ENCODE peak calls at places on chromosomes 1 and 21, in ten cellular contexts. M is tibial nerve, I is left ventricle myocardium inferior, W is endodermal cell, S is spleen, R is epithelial cell of esophagus, P is astrocyte of the spinal cord, Y is lower leg skin, N is psoas muscle, Q is HCT116. T is an unnamed sample.

GRCh38 chr1:184296466-184297243 is 90.2 kb upstream of the C1orf21 start:
- DNase-seq in M (peak), Q (no peak), W (no peak), P (peak), I (peak), S (peak), Y (peak), N (peak), R (no peak), T (no peak)

GRCh38 chr1:93608188-93609109 is 73.2 kb downstream of the BCAR3 start:
- DNase-seq in W (peak), P (no peak), I (peak), S (no peak), R (no peak), Y (no peak), M (no peak), Q (no peak), N (no peak), T (no peak)

GRCh38 chr1:224435318-224435763 is 744 bp upstream of the WDR26 start:
- DNase-seq in Q (no peak), S (no peak), N (no peak), P (peak), R (peak), W (no peak), I (no peak), M (peak), Y (no peak), T (no peak)

GRCh38 chr1:172789840-172790239 is 130.9 kb downstream of the FASLG start:
- DNase-seq in M (no peak), Q (no peak), R (no peak), P (no peak), W (no peak), I (no peak), N (no peak), S (no peak), Y (no peak), T (no peak)

GRCh38 chr1:1153874-1154273 is 19.8 kb upstream of the TTLL10 start:
- DNase-seq in R (no peak), N (no peak), Q (no peak), P (no peak), W (no peak), I (no peak), M (no peak), S (no peak), Y (no peak), T (no peak)

GRCh38 chr21:45590246-45590725 is 48.0 kb upstream of the SLC19A1 start:
- DNase-seq in Y (no peak), N (peak), M (peak), I (peak), P (peak), R (peak), Q (no peak), W (peak), S (peak), T (no peak)

GRCh38 chr1:71743862-71744261 is 538.5 kb downstream of the NEGR1 start:
- DNase-seq in N (no peak), P (no peak), Y (no peak), W (no peak), Q (no peak), S (no peak), R (no peak), M (no peak), I (no peak), T (no peak)

GRCh38 chr21:43703068-43703880 is 15.7 kb upstream of the PDXK start:
- DNase-seq in M (no peak), W (peak), Y (no peak), Q (no peak), R (peak), P (peak), S (peak), N (peak), I (peak), T (no peak)

GRCh38 chr1:104636581-104636980 is 886.9 kb downstream of the AMY1C start:
- DNase-seq in I (no peak), P (no peak), W (no peak), Q (no peak), M (no peak), Y (no peak), N (no peak), R (peak), S (no peak), T (no peak)

GRCh38 chr1:25516686-25517085 is 26.7 kb upstream of the LDLRAP1 start:
- DNase-seq in M (no peak), W (no peak), S (no peak), R (no peak), P (no peak), N (no peak), Q (no peak), Y (no peak), I (no peak), T (no peak)

DNA sequence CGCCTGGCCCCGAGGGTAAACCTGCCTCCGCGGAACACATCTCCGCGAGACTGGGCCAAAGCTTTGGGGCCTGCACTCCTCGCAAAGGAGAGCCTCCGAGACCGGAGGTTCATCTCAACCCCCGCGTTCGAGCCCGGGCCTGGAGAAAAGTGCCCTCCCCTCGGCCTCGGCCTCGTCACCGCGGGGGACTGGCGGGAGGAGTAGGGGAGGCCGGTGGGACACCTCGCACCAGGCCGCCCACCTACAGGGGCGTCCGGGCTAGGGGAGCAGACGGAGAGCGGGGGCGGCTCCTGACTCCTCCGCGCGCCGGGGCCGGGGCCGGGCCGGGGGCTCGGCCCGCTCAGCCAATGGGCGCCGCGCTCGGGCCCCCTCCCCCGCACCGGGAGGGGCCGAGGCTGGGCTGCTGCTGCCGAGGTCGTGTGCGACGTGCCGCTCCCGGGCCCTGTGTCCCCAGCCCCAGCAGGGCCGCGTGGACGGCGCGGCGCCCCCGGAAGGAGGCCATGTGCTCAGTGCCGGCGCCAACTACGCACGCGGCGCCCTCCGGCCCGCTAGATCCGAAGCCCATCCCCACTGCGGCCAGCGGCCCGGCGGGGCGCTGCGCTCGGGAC is 684 bp downstream of the SLC2A1 start:
- DNase-seq in S (peak), R (no peak), N (peak), M (no peak), Q (no peak), I (peak), P (no peak), W (peak), Y (no peak), T (peak)
- TF ChIP-seq CTCF in S (no peak), R (no peak), N (no peak), M (no peak), Q (no peak), I (no peak), P (no peak), W (peak), Y (no peak), T (no peak)

GRCh38 chr1:151175910-151176309 is at the start of gene TMOD4:
- DNase-seq in R (peak), I (no peak), Y (no peak), Q (no peak), W (no peak), S (peak), N (no peak), M (no peak), P (peak), T (no peak)
- TF ChIP-seq CTCF in R (peak), I (peak), Y (no peak), Q (no peak), W (peak), S (peak), N (peak), M (peak), P (peak), T (peak)

DNA sequence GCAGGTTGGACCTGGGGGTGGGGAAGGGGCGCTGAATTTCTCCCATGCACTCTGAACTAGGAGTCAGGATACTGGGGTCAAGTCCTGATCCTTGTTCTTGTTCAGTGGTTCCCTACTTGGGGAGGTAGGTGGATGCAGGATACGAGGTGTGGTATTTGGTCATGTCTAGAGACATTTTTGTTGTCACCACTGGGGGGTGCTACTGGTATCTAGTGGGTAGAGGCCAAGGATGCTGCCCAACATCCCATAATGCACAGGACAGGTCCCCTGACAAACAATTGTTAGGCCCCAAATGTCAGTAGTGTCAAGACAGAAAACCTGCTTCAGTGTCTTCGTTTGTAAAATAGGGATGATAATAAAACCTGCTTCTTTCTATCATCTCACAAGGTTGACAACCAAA is 259.0 kb upstream of the FOXD3 start:
- DNase-seq in Y (no peak), I (no peak), R (no peak), W (peak), Q (no peak), P (no peak), M (no peak), S (no peak), N (no peak), T (no peak)
- TF ChIP-seq CTCF in Y (no peak), I (no peak), R (no peak), W (peak), Q (peak), P (no peak), M (no peak), S (no peak), N (no peak), T (no peak)

GRCh38 chr1:8359617-8360481 is 41.9 kb downstream of the SLC45A1 start:
- DNase-seq in S (no peak), Y (no peak), M (no peak), N (no peak), Q (no peak), P (no peak), I (no peak), R (no peak), W (no peak), T (no peak)

GRCh38 chr1:8357329-8358101 is 39.6 kb downstream of the SLC45A1 start:
- DNase-seq in R (no peak), M (no peak), W (no peak), P (no peak), Y (no peak), I (no peak), S (no peak), N (no peak), Q (no peak), T (no peak)

GRCh38 chr1:8358241-8358896 is 40.5 kb downstream of the SLC45A1 start:
- DNase-seq in P (no peak), S (no peak), R (no peak), I (no peak), M (no peak), Q (no peak), W (no peak), N (no peak), Y (no peak), T (no peak)

GRCh38 chr1:8360493-8361197 is 42.7 kb downstream of the SLC45A1 start:
- DNase-seq in I (no peak), R (no peak), Y (no peak), S (no peak), N (no peak), M (no peak), W (no peak), Q (no peak), P (no peak), T (no peak)

DNA sequence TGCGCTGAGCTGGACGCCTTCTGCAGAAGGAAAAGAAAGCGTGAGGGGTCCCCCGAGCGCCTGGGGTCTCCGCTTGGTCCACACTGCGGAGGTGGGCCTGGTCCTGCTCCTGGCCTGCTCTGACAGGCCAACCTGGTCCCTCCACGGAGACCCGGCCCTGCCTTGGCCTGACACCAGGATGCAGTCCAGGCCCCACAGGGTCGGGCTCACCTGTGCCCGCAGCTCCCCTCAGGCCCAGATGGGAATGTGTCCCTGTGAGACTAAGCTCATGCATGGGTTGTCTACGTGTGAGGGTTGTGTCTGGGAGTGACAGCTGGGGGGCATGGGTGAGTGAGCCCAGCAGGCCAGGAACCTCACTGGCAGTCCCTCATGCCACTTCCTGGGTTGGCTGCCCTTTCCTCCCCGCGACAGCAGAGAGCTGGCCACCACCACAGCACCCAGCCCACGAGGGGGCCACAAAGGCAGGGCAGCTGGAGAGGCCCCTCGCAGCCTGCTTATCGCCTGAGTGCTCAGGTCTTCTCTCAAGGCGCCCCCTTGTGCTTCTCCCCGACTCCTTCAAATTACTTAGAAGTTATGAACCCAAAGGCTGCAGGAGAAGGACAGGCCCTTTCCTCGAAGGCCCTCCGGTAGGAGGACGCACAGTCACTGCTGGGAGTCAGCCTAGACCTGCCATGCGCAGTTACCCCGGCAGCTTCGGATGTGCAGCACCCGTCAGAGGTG is 41.1 kb downstream of the SLC45A1 start:
- DNase-seq in R (no peak), Q (no peak), Y (no peak), I (no peak), P (no peak), W (no peak), M (no peak), S (no peak), N (no peak), T (no peak)
- TF ChIP-seq CTCF in R (no peak), Q (no peak), Y (no peak), I (no peak), P (no peak), W (peak), M (no peak), S (no peak), N (no peak), T (no peak)

GRCh38 chr1:202810615-202811295 is at the start of gene PCAT6:
- DNase-seq in W (peak), N (peak), I (peak), S (peak), P (peak), Y (peak), R (peak), Q (peak), M (peak), T (peak)
- TF ChIP-seq CTCF in W (no peak), N (no peak), I (no peak), S (no peak), P (no peak), Y (no peak), R (no peak), Q (no peak), M (no peak), T (no peak)

GRCh38 chr1:109255097-109255651 is 5.8 kb downstream of the CELSR2 start:
- DNase-seq in S (no peak), Q (no peak), N (no peak), R (peak), M (no peak), W (peak), P (no peak), I (no peak), Y (no peak), T (no peak)
- TF ChIP-seq CTCF in S (no peak), Q (no peak), N (no peak), R (peak), M (no peak), W (peak), P (peak), I (no peak), Y (no peak), T (no peak)

GRCh38 chr21:36661511-36662309 is 37.2 kb upstream of the SIM2 start:
- DNase-seq in P (peak), Q (peak), W (peak), M (no peak), Y (no peak), S (no peak), N (peak), I (no peak), R (peak), T (no peak)
- TF ChIP-seq CTCF in P (peak), Q (peak), W (peak), M (no peak), Y (no peak), S (no peak), N (peak), I (peak), R (peak), T (peak)

T was measured in D721Med.